ENCODE peak calls at places on chromosomes 16 and 17, in seven cellular contexts. G is HT-29, B is activated gamma-delta T cell treated with Interleukin-2 at 50 U/mL for 16 hours, T is activated B cell treated with CpG ODN at 0.5 μM for 24 hours, P is endothelial cell of umbilical vein, N is HTR-8/SVneo, V is heart left ventricle. X is an unnamed sample.

GRCh38 chr16:89764711-89765201 is 43.4 kb downstream of the ZNF276 start:
- DNase-seq in G (no peak), B (peak; percentile 29), T (peak; percentile 62), P (no peak), N (no peak), V (peak; percentile 39), X (peak; percentile 74)

GRCh38 chr17:77869665-77870132 is 88.8 kb upstream of the TNRC6C start:
- DNase-seq in G (no peak), B (no peak), T (peak; percentile 70), P (no peak), N (no peak), V (peak; percentile 28), X (peak; percentile 85)

GRCh38 chr17:42709561-42709960 is 27.2 kb downstream of the CNTNAP1 start:
- DNase-seq in G (no peak), B (no peak), T (no peak), P (no peak), N (no peak), V (no peak), X (no peak)

GRCh38 chr16:75092777-75093176 is 23.8 kb downstream of the LDHD start:
- DNase-seq in G (no peak), B (no peak), T (no peak), P (no peak), N (no peak), V (no peak), X (no peak)

GRCh38 chr17:27846042-27846655 is 45.8 kb upstream of the NOS2 start:
- DNase-seq in G (no peak), B (peak; percentile 41), T (no peak), P (no peak), N (no peak), V (no peak), X (no peak)

GRCh38 chr17:35786941-35787432 is 8.5 kb downstream of the MMP28 start:
- DNase-seq in G (peak; percentile 25), B (no peak), T (no peak), P (no peak), N (no peak), V (no peak), X (no peak)

GRCh38 chr17:57580055-57580739 is 164.9 kb downstream of the CCDC182 start:
- DNase-seq in G (no peak), B (no peak), T (no peak), P (no peak), N (no peak), V (no peak), X (no peak)

GRCh38 chr16:15874745-15875314 is 13.6 kb downstream of the CEP20 start:
- DNase-seq in G (peak; percentile 79), B (no peak), T (no peak), P (peak; percentile 84), N (peak; percentile 63), V (peak; percentile 40), X (no peak)

GRCh38 chr16:87293990-87294389 is 23.2 kb downstream of the C16orf95 start:
- DNase-seq in G (no peak), B (no peak), T (no peak), P (no peak), N (no peak), V (no peak), X (no peak)

GRCh38 chr16:456891-457483 is 31.5 kb downstream of the RAB11FIP3 start:
- DNase-seq in G (no peak), B (no peak), T (no peak), P (peak; percentile 56), N (no peak), V (no peak), X (no peak)

GRCh38 chr16:54342001-54342776 is 55.6 kb upstream of the IRX3 start:
- DNase-seq in G (no peak), B (no peak), T (no peak), P (no peak), N (no peak), V (no peak), X (no peak)

GRCh38 chr16:66441586-66442375 is 14.7 kb downstream of the BEAN1 start:
- DNase-seq in G (no peak), B (no peak), T (no peak), P (no peak), N (no peak), V (no peak), X (no peak)